ENCODE peak calls at places on chromosomes 5 and 9, in nine cellular contexts. C is C1 segment of cervical spinal cord, X is retina, M is left cardiac atrium, G is activated gamma-delta T cell treated with Interleukin-2 at 50 U/mL for 16 hours, S is HEK293T, Q is iris pigment epithelial cell, D is KG1, O is kidney glomerular epithelial cell. A is an unnamed sample.

GRCh38 chr5:96402500-96402899 is 30.5 kb downstream of the PCSK1 start:
- DNase-seq in C (no peak), X (no peak), M (no peak), G (no peak), S (no peak), Q (no peak), D (no peak), O (no peak), A (no peak)

GRCh38 chr5:36607114-36607561 is 732 bp downstream of the SLC1A3 start:
- DNase-seq in C (peak; percentile 24), X (no peak), M (peak; percentile 39), G (no peak), S (peak; percentile 62), Q (peak; percentile 50), D (peak; percentile 50), O (no peak), A (no peak)

GRCh38 chr5:105817906-105818305 is 1852.8 kb downstream of the EFNA5 start:
- DNase-seq in C (no peak), X (no peak), M (no peak), G (no peak), S (no peak), Q (no peak), D (no peak), O (no peak), A (no peak)

GRCh38 chr5:73387630-73388370 is 60.8 kb downstream of the FOXD1 start:
- DNase-seq in C (no peak), X (peak; percentile 33), M (no peak), G (peak; percentile 59), S (no peak), Q (no peak), D (peak; percentile 2), O (no peak), A (no peak)

GRCh38 chr9:126406075-126406675 is 79.5 kb downstream of the MVB12B start:
- DNase-seq in C (no peak), X (no peak), M (no peak), G (no peak), S (no peak), Q (no peak), D (no peak), O (no peak), A (no peak)

GRCh38 chr9:128081052-128081451 is 13.0 kb downstream of the SLC25A25 start:
- DNase-seq in C (no peak), X (no peak), M (no peak), G (no peak), S (no peak), Q (peak; percentile 95), D (no peak), O (peak; percentile 50), A (no peak)

GRCh38 chr5:125049721-125050357 is 303.4 kb upstream of the ZNF608 start:
- DNase-seq in C (no peak), X (no peak), M (no peak), G (no peak), S (no peak), Q (no peak), D (no peak), O (peak; percentile 68), A (no peak)

GRCh38 chr5:179209359-179210150 is 135.7 kb downstream of the ADAMTS2 start:
- DNase-seq in C (no peak), X (peak; percentile 36), M (no peak), G (no peak), S (no peak), Q (peak; percentile 27), D (no peak), O (peak; percentile 34), A (no peak)

GRCh38 chr9:138118601-138119071 is 241.1 kb downstream of the CACNA1B start:
- DNase-seq in C (no peak), X (no peak), M (no peak), G (no peak), S (no peak), Q (no peak), D (no peak), O (no peak), A (no peak)

GRCh38 chr9:132768932-132769894 is 98.9 kb downstream of the GTF3C4 start:
- DNase-seq in C (no peak), X (peak; percentile 71), M (peak; percentile 70), G (peak; percentile 54), S (peak; percentile 37), Q (peak; percentile 54), D (peak; percentile 71), O (peak; percentile 64), A (peak; percentile 76)

GRCh38 chr5:116360008-116360853 is 214.4 kb downstream of the SEMA6A start:
- DNase-seq in C (no peak), X (no peak), M (peak; percentile 70), G (no peak), S (no peak), Q (no peak), D (no peak), O (no peak), A (no peak)

GRCh38 chr9:122949696-122950095 is 8.9 kb downstream of the RABGAP1 start:
- DNase-seq in C (no peak), X (no peak), M (no peak), G (no peak), S (no peak), Q (no peak), D (no peak), O (no peak), A (no peak)

GRCh38 chr9:98419260-98419603 is 163.8 kb upstream of the TBC1D2 start:
- DNase-seq in C (no peak), X (no peak), M (no peak), G (no peak), S (no peak), Q (no peak), D (no peak), O (no peak), A (no peak)

GRCh38 chr9:108163321-108164005 is 673.9 kb upstream of the KLF4 start:
- DNase-seq in C (no peak), X (no peak), M (no peak), G (no peak), S (no peak), Q (peak; percentile 28), D (no peak), O (peak; percentile 6), A (no peak)

GRCh38 chr9:121765021-121765950 is 113.9 kb downstream of the DAB2IP start:
- DNase-seq in C (no peak), X (no peak), M (peak; percentile 63), G (no peak), S (no peak), Q (peak; percentile 35), D (no peak), O (peak; percentile 36), A (no peak)

GRCh38 chr5:56244676-56245075 is 11.5 kb upstream of the ANKRD55 start:
- DNase-seq in C (no peak), X (no peak), M (no peak), G (no peak), S (no peak), Q (peak; percentile 14), D (no peak), O (no peak), A (no peak)